ENCODE peak calls at places on chromosomes 12 and 14, in ten cellular contexts. N is mucosa of descending colon; G is Jurkat, Clone E6-1; U is A549; Y is skeletal muscle cell; K is suprapubic skin; M is brain microvascular endothelial cell; R is thyroid gland; T is heart right ventricle; C is effector memory CD4-positive, alpha-beta T cell. L is an unnamed sample.

GRCh38 chr12:82647853-82648252 is 38.9 kb upstream of the TMTC2 start:
- DNase-seq in N (no peak), G (no peak), U (no peak), Y (no peak), K (no peak), M (no peak), R (no peak), T (no peak), C (no peak), L (no peak)

GRCh38 chr14:41022932-41023331 is 583.7 kb upstream of the LRFN5 start:
- DNase-seq in N (no peak), G (no peak), U (no peak), Y (no peak), K (no peak), M (no peak), R (no peak), T (no peak), C (no peak), L (no peak)

GRCh38 chr12:110639336-110640178 is 25.6 kb downstream of the TCTN1 start:
- DNase-seq in N (no peak), G (no peak), U (no peak), Y (peak), K (peak), M (peak), R (no peak), T (no peak), C (no peak), L (no peak)

GRCh38 chr14:92659765-92660561 is 88.5 kb downstream of the LGMN start:
- DNase-seq in N (no peak), G (peak), U (no peak), Y (no peak), K (no peak), M (no peak), R (no peak), T (no peak), C (no peak), L (no peak)

GRCh38 chr12:38523920-38524319 is 207.3 kb downstream of the ALG10B start:
- DNase-seq in N (no peak), G (no peak), U (no peak), Y (no peak), K (no peak), M (no peak), R (no peak), T (no peak), C (no peak), L (no peak)

GRCh38 chr14:75877292-75877691 is 104.5 kb downstream of the TGFB3 start:
- DNase-seq in N (no peak), G (peak), U (no peak), Y (peak), K (no peak), M (peak), R (no peak), T (no peak), C (no peak), L (no peak)

GRCh38 chr12:52005903-52006703 is 643 bp upstream of the TAMALIN start:
- DNase-seq in N (peak), G (no peak), U (no peak), Y (no peak), K (no peak), M (no peak), R (no peak), T (peak), C (no peak), L (no peak)

GRCh38 chr14:55546212-55546874 is 33.7 kb upstream of the KTN1 start:
- DNase-seq in N (no peak), G (no peak), U (no peak), Y (no peak), K (no peak), M (no peak), R (no peak), T (no peak), C (no peak), L (no peak)

GRCh38 chr14:39107624-39108023 is 4.6 kb upstream of the SEC23A start:
- DNase-seq in N (no peak), G (peak), U (peak), Y (no peak), K (no peak), M (no peak), R (no peak), T (no peak), C (no peak), L (no peak)

GRCh38 chr12:56028511-56029165 is 7.8 kb downstream of the IKZF4 start:
- DNase-seq in N (no peak), G (no peak), U (no peak), Y (no peak), K (no peak), M (no peak), R (no peak), T (no peak), C (no peak), L (no peak)

GRCh38 chr12:56299308-56299852 is 750 bp downstream of the CS start:
- DNase-seq in N (no peak), G (peak), U (no peak), Y (no peak), K (no peak), M (no peak), R (no peak), T (no peak), C (no peak), L (no peak)

GRCh38 chr14:96121660-96122395 is 82.7 kb downstream of the C14orf132 start:
- DNase-seq in N (no peak), G (no peak), U (no peak), Y (peak), K (no peak), M (peak), R (no peak), T (no peak), C (no peak), L (no peak)

GRCh38 chr14:85471744-85472143 is 58.2 kb upstream of the FLRT2 start:
- DNase-seq in N (no peak), G (no peak), U (peak), Y (peak), K (no peak), M (peak), R (peak), T (no peak), C (no peak), L (no peak)

GRCh38 chr12:79782197-79782890 is 91.6 kb upstream of the PAWR start:
- DNase-seq in N (no peak), G (no peak), U (no peak), Y (peak), K (no peak), M (peak), R (no peak), T (no peak), C (no peak), L (no peak)

GRCh38 chr12:51323317-51323960 is 535 bp downstream of the BIN2 start:
- DNase-seq in N (no peak), G (peak), U (no peak), Y (no peak), K (no peak), M (no peak), R (no peak), T (no peak), C (peak), L (no peak)

GRCh38 chr14:31419179-31420012 is 954 bp downstream of the HEATR5A start:
- DNase-seq in N (no peak), G (no peak), U (no peak), Y (no peak), K (no peak), M (peak), R (no peak), T (no peak), C (no peak), L (no peak)

DNA sequence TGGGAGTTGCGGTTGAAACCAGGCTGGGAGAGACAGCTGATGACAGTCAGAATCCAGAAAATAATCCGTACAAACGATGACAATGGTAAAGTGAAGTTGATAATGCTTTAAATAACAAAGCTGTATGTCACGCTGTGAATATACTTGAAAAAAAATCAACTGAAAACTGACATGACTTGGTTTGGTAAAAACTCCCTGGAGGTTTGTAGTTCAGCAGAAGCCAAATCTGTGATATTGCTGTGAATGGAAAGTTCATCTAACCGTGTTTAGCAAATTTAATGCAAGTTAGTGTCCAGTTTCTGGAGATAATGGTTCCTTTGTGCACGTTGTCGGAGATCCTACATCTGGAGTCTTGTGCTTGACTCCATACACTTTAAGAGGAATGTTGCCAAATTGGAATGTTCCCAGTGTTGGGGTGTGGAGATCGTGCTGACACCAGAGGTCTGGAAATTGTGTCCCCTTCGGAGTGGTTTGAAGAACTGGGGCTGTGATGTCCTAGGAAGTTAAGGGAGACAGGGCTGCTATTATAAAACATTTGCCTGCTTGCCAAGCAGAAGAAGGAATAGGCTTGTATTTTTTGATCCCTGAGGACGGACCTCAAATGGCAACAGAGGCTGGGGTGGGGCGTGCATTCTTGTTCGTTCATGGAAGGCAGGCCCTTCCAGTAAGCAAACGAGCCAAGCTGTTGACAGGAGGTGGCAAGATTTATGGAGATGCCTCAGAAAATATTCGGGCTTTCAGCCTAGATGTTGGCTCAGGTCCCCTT is 30.6 kb downstream of the PPFIBP1 start:
- DNase-seq in N (no peak), G (no peak), U (no peak), Y (peak), K (peak), M (peak), R (peak), T (peak), C (no peak), L (no peak)
- H3K4me3 ChIP-seq in N (no peak), G (no peak), U (no peak), Y (peak), K (peak), M (no peak), R (no peak), T (peak), C (no peak), L (no peak)

DNA sequence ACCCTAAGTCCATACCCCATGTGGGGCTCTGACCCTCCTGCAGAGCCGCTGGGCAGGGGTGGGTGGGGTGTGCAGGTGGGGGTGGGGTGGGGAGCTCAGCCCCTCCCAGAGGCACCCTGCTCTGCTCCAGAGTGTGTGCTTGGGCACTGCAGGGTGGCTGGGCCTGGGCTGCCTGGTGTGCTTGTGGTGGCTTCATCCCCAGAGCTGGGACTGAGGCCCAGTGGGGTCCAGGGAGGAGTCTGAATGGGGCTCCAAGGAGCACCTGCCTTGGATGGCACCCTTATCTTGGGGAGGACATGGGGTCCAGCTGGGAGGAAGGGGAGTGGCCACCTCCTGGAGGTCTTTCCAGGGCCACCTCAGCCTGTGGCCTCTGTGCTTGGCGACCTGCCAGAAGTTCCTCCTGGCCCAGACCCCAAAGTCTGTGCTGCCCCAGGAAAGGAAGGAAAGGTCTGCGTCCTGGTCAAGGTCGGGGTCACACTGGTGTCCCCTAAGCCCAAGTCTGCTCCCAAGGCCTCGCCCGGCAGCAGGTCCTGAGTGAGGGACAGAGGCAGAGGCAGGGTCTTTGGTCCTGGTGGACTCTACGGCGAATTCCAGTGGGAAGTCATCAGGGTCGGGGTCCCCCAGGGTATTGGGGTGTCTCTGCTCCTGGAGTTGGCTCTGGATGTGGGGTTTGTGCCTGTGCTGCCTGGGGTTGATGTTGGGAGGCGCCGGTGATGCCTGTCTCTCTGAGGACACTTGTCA is 373.4 kb downstream of the TMEM121 start:
- DNase-seq in N (peak), G (no peak), U (no peak), Y (no peak), K (no peak), M (no peak), R (no peak), T (no peak), C (no peak), L (no peak)
- H3K4me3 ChIP-seq in N (no peak), G (no peak), U (no peak), Y (no peak), K (no peak), M (no peak), R (no peak), T (no peak), C (no peak), L (no peak)

GRCh38 chr14:53792909-53793308 is 163.7 kb downstream of the BMP4 start:
- DNase-seq in N (no peak), G (no peak), U (no peak), Y (no peak), K (no peak), M (no peak), R (no peak), T (no peak), C (no peak), L (no peak)
- H3K4me3 ChIP-seq in N (no peak), G (no peak), U (no peak), Y (no peak), K (no peak), M (no peak), R (no peak), T (no peak), C (no peak), L (no peak)

GRCh38 chr12:48157889-48158370 is 615 bp upstream of the ASB8 start:
- DNase-seq in N (no peak), G (no peak), U (no peak), Y (no peak), K (no peak), M (no peak), R (no peak), T (no peak), C (no peak), L (no peak)

GRCh38 chr12:48157016-48157888 is at the start of gene ASB8:
- DNase-seq in N (peak), G (peak), U (peak), Y (peak), K (peak), M (peak), R (peak), T (peak), C (peak), L (peak)

GRCh38 chr12:48163150-48163747 is 5.9 kb upstream of the ASB8 start:
- DNase-seq in N (no peak), G (no peak), U (no peak), Y (no peak), K (no peak), M (no peak), R (no peak), T (no peak), C (no peak), L (no peak)

GRCh38 chr12:48159976-48160525 is 2.7 kb upstream of the ASB8 start:
- DNase-seq in N (no peak), G (no peak), U (no peak), Y (no peak), K (no peak), M (no peak), R (peak), T (no peak), C (no peak), L (no peak)

DNA sequence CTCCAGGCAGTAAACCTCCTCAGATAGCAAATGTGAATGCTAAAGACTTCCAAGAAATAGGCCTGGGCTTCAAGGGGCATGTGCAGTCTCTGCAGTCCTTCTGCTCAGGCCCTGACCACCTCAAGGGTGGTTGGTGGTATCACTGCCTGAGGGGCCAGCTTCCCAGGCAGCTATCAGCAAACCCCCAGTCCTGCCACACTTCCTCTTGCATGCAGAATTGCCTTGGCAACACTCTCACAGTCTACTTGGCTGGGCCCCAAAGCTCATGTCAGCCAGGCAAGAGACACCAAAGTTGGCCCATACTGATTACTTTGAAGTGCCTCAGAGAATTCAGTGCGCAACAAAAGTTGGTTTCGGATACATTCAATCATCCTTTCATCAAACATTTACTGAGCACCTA is 3.5 kb upstream of the ASB8 start:
- DNase-seq in N (no peak), G (peak), U (no peak), Y (no peak), K (no peak), M (no peak), R (peak), T (peak), C (no peak), L (no peak)
- H3K4me3 ChIP-seq in N (no peak), G (no peak), U (no peak), Y (no peak), K (no peak), M (no peak), R (no peak), T (no peak), C (no peak), L (no peak)

DNA sequence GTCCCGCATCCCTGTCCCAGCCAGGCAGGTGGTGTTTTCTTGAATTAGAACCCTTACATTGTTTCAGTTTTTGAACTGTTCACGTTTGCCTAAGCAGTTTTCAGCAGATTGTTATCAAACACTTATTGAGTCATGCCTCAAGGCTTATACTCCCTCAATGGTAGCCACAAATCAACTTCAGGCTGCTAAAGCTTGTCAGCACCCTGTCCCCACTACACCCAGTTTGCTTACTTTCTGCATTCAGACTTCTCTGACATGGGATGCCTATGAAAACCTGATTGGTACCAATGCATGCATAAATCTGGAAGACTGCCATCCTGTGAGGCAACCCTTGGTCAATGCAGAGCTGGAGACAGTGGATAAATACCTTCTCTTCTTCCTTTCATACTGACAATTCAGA is 225.4 kb downstream of the BTG1 start:
- DNase-seq in N (no peak), G (no peak), U (no peak), Y (peak), K (no peak), M (peak), R (no peak), T (no peak), C (no peak), L (no peak)
- H3K4me3 ChIP-seq in N (no peak), G (no peak), U (no peak), Y (no peak), K (no peak), M (no peak), R (no peak), T (no peak), C (no peak), L (no peak)